ENCODE peak calls at places on chromosomes 3 and 15, in seven cellular contexts. O is transverse colon, L is ovary, Y is GM13977, R is AG04450, F is cardiac muscle cell, Z is psoas muscle. V is an unnamed sample.

GRCh38 chr3:13282986-13283876 is 136.9 kb downstream of the NUP210 start:
- DNase-seq in O (no peak), L (no peak), Y (peak; percentile 69), R (no peak), F (peak; percentile 72), Z (peak; percentile 55), V (no peak)

GRCh38 chr3:183427206-183428139 is 946 bp downstream of the MCF2L2 start:
- DNase-seq in O (no peak), L (no peak), Y (no peak), R (no peak), F (peak; percentile 36), Z (no peak), V (no peak)

GRCh38 chr3:186807231-186807630 is 949 bp upstream of the RFC4 start:
- DNase-seq in O (no peak), L (no peak), Y (no peak), R (no peak), F (no peak), Z (no peak), V (no peak)

GRCh38 chr15:92655178-92655995 is at the start of gene FAM174B:
- DNase-seq in O (peak; percentile 38), L (peak; percentile 58), Y (peak; percentile 82), R (no peak), F (peak; percentile 80), Z (peak; percentile 71), V (peak; percentile 5)

GRCh38 chr15:58410353-58410752 is 21.4 kb upstream of the LIPC start:
- DNase-seq in O (no peak), L (peak; percentile 23), Y (no peak), R (no peak), F (no peak), Z (no peak), V (peak; percentile 4)

GRCh38 chr3:126307083-126307482 is 50.1 kb downstream of the KLF15 start:
- DNase-seq in O (no peak), L (no peak), Y (no peak), R (no peak), F (no peak), Z (no peak), V (no peak)

GRCh38 chr3:66898155-66898554 is 100.0 kb upstream of the KBTBD8 start:
- DNase-seq in O (no peak), L (no peak), Y (no peak), R (no peak), F (no peak), Z (no peak), V (no peak)

GRCh38 chr3:172125963-172126403 is 86.6 kb downstream of the FNDC3B start:
- DNase-seq in O (peak; percentile 68), L (no peak), Y (no peak), R (no peak), F (no peak), Z (peak; percentile 72), V (peak; percentile 68)

GRCh38 chr3:196198771-196199753 is 12.1 kb downstream of the ZDHHC19 start:
- DNase-seq in O (no peak), L (no peak), Y (no peak), R (no peak), F (no peak), Z (peak; percentile 6), V (no peak)
- TF ChIP-seq CTCF in O (no peak), L (no peak), Y (peak; percentile 33), R (peak; percentile 9), F (no peak), Z (no peak), V (no peak)

GRCh38 chr3:164477403-164477802 is 600.9 kb downstream of the SI start:
- DNase-seq in O (no peak), L (no peak), Y (no peak), R (no peak), F (no peak), Z (no peak), V (no peak)
- TF ChIP-seq CTCF in O (no peak), L (no peak), Y (no peak), R (no peak), F (no peak), Z (no peak), V (no peak)

GRCh38 chr15:26697913-26698312 is 75.0 kb downstream of the GABRB3 start:
- DNase-seq in O (no peak), L (no peak), Y (no peak), R (no peak), F (no peak), Z (no peak), V (no peak)
- TF ChIP-seq CTCF in O (no peak), L (no peak), Y (no peak), R (no peak), F (no peak), Z (no peak), V (no peak)

GRCh38 chr3:87145553-87145952 is 81.6 kb upstream of the CHMP2B start:
- DNase-seq in O (peak; percentile 9), L (no peak), Y (peak; percentile 6), R (no peak), F (peak; percentile 12), Z (no peak), V (peak; percentile 44)
- TF ChIP-seq CTCF in O (no peak), L (no peak), Y (peak; percentile 58), R (peak; percentile 44), F (peak; percentile 35), Z (no peak), V (peak; percentile 47)

DNA sequence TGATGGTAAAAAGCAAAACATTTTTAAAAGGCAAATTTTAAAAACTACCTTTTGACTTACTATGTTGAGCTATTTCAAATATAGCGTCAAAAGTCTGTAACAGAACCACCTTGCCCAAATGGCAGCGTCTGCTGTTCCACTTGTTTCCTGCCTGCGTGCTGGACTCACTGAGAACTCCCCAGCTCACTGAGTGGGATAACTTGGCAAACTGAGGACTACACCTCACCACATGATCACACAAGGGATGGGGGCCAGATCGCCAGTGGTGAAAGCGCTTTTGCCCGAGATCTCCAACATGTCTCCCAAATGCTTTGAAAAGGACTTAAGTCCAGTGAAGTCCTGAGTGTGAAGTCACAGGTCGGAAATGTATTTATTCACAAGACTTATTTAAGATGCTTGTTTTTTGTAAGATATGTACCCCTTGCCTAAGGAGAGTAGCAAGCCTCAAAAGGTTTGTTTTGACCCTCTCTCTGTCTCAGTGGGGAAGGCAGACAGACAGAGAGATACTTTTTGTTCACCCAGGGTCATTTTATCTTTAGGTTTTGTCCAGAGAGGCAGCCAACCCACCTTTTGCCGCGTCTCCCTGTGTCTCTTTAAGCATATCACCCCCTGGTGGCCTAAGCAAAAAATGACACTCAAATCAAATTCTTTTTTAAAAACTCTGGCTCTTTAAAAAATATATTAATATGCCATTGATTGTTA is 192.6 kb downstream of the PDZRN3 start:
- DNase-seq in O (no peak), L (no peak), Y (peak; percentile 52), R (no peak), F (peak; percentile 68), Z (no peak), V (peak; percentile 64)
- TF ChIP-seq CTCF in O (peak; percentile 72), L (peak; percentile 51), Y (peak; percentile 58), R (peak; percentile 72), F (peak; percentile 72), Z (peak; percentile 69), V (peak; percentile 66)

GRCh38 chr3:121627622-121628021 is 33.1 kb downstream of the HCLS1 start:
- DNase-seq in O (no peak), L (no peak), Y (no peak), R (no peak), F (no peak), Z (no peak), V (no peak)
- TF ChIP-seq CTCF in O (no peak), L (no peak), Y (no peak), R (no peak), F (no peak), Z (no peak), V (no peak)

V was measured in fibroblast of pulmonary artery.